ENCODE peak calls at places on chromosome 4, in eight cellular contexts. One of them, this sample, is unnamed.

GRCh38 chr4:41550308-41550707 is 12.4 kb downstream of the LIMCH1 start:
- DNase-seq in stomach: no peak
- DNase-seq in uterus: no peak
- DNase-seq in Peyer's patch: no peak
- DNase-seq in right lobe of liver: no peak
- DNase-seq in A549: no peak
- DNase-seq in body of pancreas: no peak
- DNase-seq in heart left ventricle: no peak
- DNase-seq in this sample: no peak

GRCh38 chr4:182113774-182114173 is 129.4 kb upstream of the TENM3 start:
- DNase-seq in right lobe of liver: no peak
- DNase-seq in uterus: no peak
- DNase-seq in heart left ventricle: no peak
- DNase-seq in stomach: no peak
- DNase-seq in Peyer's patch: no peak
- DNase-seq in A549: no peak
- DNase-seq in body of pancreas: no peak
- DNase-seq in this sample: no peak

GRCh38 chr4:38344929-38345328 is 319.1 kb upstream of the KLF3 start:
- DNase-seq in heart left ventricle: no peak
- DNase-seq in A549: no peak
- DNase-seq in body of pancreas: no peak
- DNase-seq in right lobe of liver: no peak
- DNase-seq in uterus: no peak
- DNase-seq in Peyer's patch: no peak
- DNase-seq in stomach: no peak
- DNase-seq in this sample: no peak

GRCh38 chr4:110049951-110050925 is 137.6 kb downstream of the EGF start:
- DNase-seq in heart left ventricle: no peak
- DNase-seq in A549: peak; percentile 8
- DNase-seq in stomach: peak; percentile 47
- DNase-seq in uterus: peak; percentile 42
- DNase-seq in right lobe of liver: no peak
- DNase-seq in body of pancreas: peak; percentile 61
- DNase-seq in Peyer's patch: peak; percentile 77
- DNase-seq in this sample: no peak

GRCh38 chr4:121192500-121192899 is 28.4 kb upstream of the TNIP3 start:
- DNase-seq in stomach: no peak
- DNase-seq in heart left ventricle: no peak
- DNase-seq in A549: no peak
- DNase-seq in uterus: no peak
- DNase-seq in Peyer's patch: no peak
- DNase-seq in body of pancreas: no peak
- DNase-seq in right lobe of liver: no peak
- DNase-seq in this sample: no peak

GRCh38 chr4:149120331-149121014 is 678.3 kb upstream of the NR3C2 start:
- DNase-seq in uterus: no peak
- DNase-seq in A549: no peak
- DNase-seq in body of pancreas: no peak
- DNase-seq in stomach: no peak
- DNase-seq in heart left ventricle: no peak
- DNase-seq in right lobe of liver: no peak
- DNase-seq in Peyer's patch: no peak
- DNase-seq in this sample: no peak

GRCh38 chr4:155931634-155932033 is 22.0 kb downstream of the CTSO start:
- DNase-seq in heart left ventricle: no peak
- DNase-seq in right lobe of liver: no peak
- DNase-seq in uterus: no peak
- DNase-seq in stomach: no peak
- DNase-seq in Peyer's patch: no peak
- DNase-seq in A549: no peak
- DNase-seq in body of pancreas: no peak
- DNase-seq in this sample: no peak

GRCh38 chr4:139735381-139736256 is 70.0 kb downstream of the MGST2 start:
- DNase-seq in body of pancreas: peak; percentile 11
- DNase-seq in uterus: peak; percentile 44
- DNase-seq in right lobe of liver: peak; percentile 66
- DNase-seq in heart left ventricle: peak; percentile 45
- DNase-seq in stomach: no peak
- DNase-seq in Peyer's patch: no peak
- DNase-seq in A549: no peak
- DNase-seq in this sample: no peak

GRCh38 chr4:52783069-52783468 is 31.8 kb upstream of the ERVMER34-1 start:
- DNase-seq in heart left ventricle: no peak
- DNase-seq in Peyer's patch: no peak
- DNase-seq in uterus: no peak
- DNase-seq in body of pancreas: no peak
- DNase-seq in stomach: no peak
- DNase-seq in right lobe of liver: no peak
- DNase-seq in A549: no peak
- DNase-seq in this sample: no peak

GRCh38 chr4:1974836-1975235 is 33.9 kb downstream of the NELFA start:
- DNase-seq in uterus: no peak
- DNase-seq in Peyer's patch: no peak
- DNase-seq in right lobe of liver: peak; percentile 28
- DNase-seq in body of pancreas: no peak
- DNase-seq in A549: no peak
- DNase-seq in heart left ventricle: no peak
- DNase-seq in stomach: peak; percentile 17
- DNase-seq in this sample: no peak

GRCh38 chr4:77022581-77023133 is 53.1 kb downstream of the CCNI start:
- DNase-seq in stomach: no peak
- DNase-seq in body of pancreas: no peak
- DNase-seq in heart left ventricle: no peak
- DNase-seq in A549: no peak
- DNase-seq in uterus: no peak
- DNase-seq in right lobe of liver: no peak
- DNase-seq in Peyer's patch: no peak
- DNase-seq in this sample: no peak

GRCh38 chr4:40630335-40631021 is 814 bp upstream of the RBM47 start:
- DNase-seq in Peyer's patch: peak; percentile 72
- DNase-seq in A549: peak; percentile 28
- DNase-seq in body of pancreas: peak; percentile 91
- DNase-seq in heart left ventricle: peak; percentile 34
- DNase-seq in stomach: peak; percentile 87
- DNase-seq in uterus: peak; percentile 16
- DNase-seq in right lobe of liver: peak; percentile 87
- DNase-seq in this sample: no peak

GRCh38 chr4:8707045-8707781 is 114.6 kb downstream of the CPZ start:
- DNase-seq in heart left ventricle: no peak
- DNase-seq in uterus: no peak
- DNase-seq in body of pancreas: no peak
- DNase-seq in stomach: no peak
- DNase-seq in Peyer's patch: peak; percentile 26
- DNase-seq in A549: no peak
- DNase-seq in right lobe of liver: no peak
- DNase-seq in this sample: no peak

DNA sequence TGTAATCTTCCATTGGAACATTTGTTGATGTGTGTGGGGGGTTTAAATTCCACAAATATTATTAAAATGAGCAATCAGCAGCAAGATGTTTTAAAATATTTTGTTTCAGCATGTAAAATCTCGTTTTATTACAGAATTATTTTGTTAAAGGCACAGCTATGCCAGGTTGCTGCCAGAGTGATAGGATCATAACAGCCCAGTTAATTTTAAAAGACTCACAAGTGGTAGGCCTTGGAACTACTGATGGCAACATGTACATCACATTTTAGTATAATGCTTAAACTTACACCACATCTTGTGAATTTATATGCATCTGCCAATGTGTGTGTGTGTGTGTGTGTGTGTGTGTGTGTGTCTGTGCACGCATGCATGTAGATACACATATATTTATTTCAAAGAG is 97.8 kb upstream of the SPRY1 start:
- DNase-seq in stomach: no peak
- DNase-seq in Peyer's patch: no peak
- DNase-seq in uterus: no peak
- DNase-seq in heart left ventricle: no peak
- DNase-seq in body of pancreas: no peak
- DNase-seq in right lobe of liver: no peak
- DNase-seq in A549: no peak
- DNase-seq in this sample: no peak
- H3K27ac ChIP-seq in stomach: peak overlapping the region; percentile 4
- H3K27ac ChIP-seq in Peyer's patch: no peak overlapping the region
- H3K27ac ChIP-seq in uterus: no peak overlapping the region
- H3K27ac ChIP-seq in heart left ventricle: no peak overlapping the region
- H3K27ac ChIP-seq in body of pancreas: no peak overlapping the region
- H3K27ac ChIP-seq in right lobe of liver: no peak overlapping the region
- H3K27ac ChIP-seq in A549: no peak overlapping the region
- H3K27ac ChIP-seq in this sample: no peak overlapping the region

GRCh38 chr4:185017964-185018772 is at the start of gene HELT:
- DNase-seq in Peyer's patch: no peak
- DNase-seq in A549: no peak
- DNase-seq in stomach: no peak
- DNase-seq in right lobe of liver: no peak
- DNase-seq in body of pancreas: no peak
- DNase-seq in heart left ventricle: no peak
- DNase-seq in uterus: no peak
- DNase-seq in this sample: no peak
- TF ChIP-seq POLR2A in Peyer's patch: no peak
- TF ChIP-seq POLR2A in A549: no peak
- TF ChIP-seq POLR2A in stomach: no peak
- TF ChIP-seq POLR2A in right lobe of liver: no peak
- TF ChIP-seq POLR2A in body of pancreas: no peak
- TF ChIP-seq POLR2A in heart left ventricle: no peak
- TF ChIP-seq POLR2A in uterus: no peak
- TF ChIP-seq POLR2A in this sample: no peak

GRCh38 chr4:6957994-6958393 is 48.4 kb downstream of the TBC1D14 start:
- DNase-seq in body of pancreas: no peak
- DNase-seq in right lobe of liver: no peak
- DNase-seq in Peyer's patch: peak; percentile 43
- DNase-seq in stomach: no peak
- DNase-seq in uterus: no peak
- DNase-seq in heart left ventricle: no peak
- DNase-seq in A549: no peak
- DNase-seq in this sample: no peak

GRCh38 chr4:6956434-6957147 is 47.0 kb downstream of the TBC1D14 start:
- DNase-seq in A549: no peak
- DNase-seq in body of pancreas: peak; percentile 32
- DNase-seq in Peyer's patch: peak; percentile 42
- DNase-seq in right lobe of liver: no peak
- DNase-seq in heart left ventricle: peak; percentile 15
- DNase-seq in uterus: no peak
- DNase-seq in stomach: peak; percentile 29
- DNase-seq in this sample: no peak

GRCh38 chr4:6957148-6957520 is 47.5 kb downstream of the TBC1D14 start:
- DNase-seq in Peyer's patch: peak; percentile 21
- DNase-seq in stomach: peak; percentile 86
- DNase-seq in right lobe of liver: no peak
- DNase-seq in body of pancreas: peak; percentile 60
- DNase-seq in uterus: no peak
- DNase-seq in heart left ventricle: no peak
- DNase-seq in A549: no peak
- DNase-seq in this sample: no peak

GRCh38 chr4:6955261-6955911 is 45.8 kb downstream of the TBC1D14 start:
- DNase-seq in stomach: peak; percentile 61
- DNase-seq in Peyer's patch: peak; percentile 41
- DNase-seq in A549: no peak
- DNase-seq in body of pancreas: peak; percentile 55
- DNase-seq in heart left ventricle: no peak
- DNase-seq in uterus: no peak
- DNase-seq in right lobe of liver: no peak
- DNase-seq in this sample: no peak

DNA sequence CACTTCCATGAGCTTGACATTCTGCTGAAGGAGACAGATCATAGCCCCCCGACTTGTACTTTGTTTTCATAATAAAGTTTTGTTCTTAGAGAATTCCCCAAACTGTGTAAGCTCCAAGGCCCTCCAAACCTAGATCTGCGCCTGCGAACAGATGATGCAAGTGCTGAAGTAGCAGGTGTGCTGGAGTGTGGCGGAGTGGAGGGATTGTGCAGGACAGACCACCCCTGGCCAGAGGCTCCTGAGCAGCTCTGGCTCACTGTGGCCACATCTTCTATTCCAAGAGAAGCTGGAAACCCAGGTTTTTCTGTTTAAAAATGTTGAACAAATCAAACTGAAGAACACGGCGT is 46.4 kb downstream of the TBC1D14 start:
- DNase-seq in heart left ventricle: no peak
- DNase-seq in right lobe of liver: no peak
- DNase-seq in stomach: peak; percentile 25
- DNase-seq in Peyer's patch: no peak
- DNase-seq in A549: no peak
- DNase-seq in uterus: no peak
- DNase-seq in body of pancreas: no peak
- DNase-seq in this sample: no peak
- H3K27ac ChIP-seq in heart left ventricle: no peak overlapping the region
- H3K27ac ChIP-seq in right lobe of liver: no peak overlapping the region
- H3K27ac ChIP-seq in stomach: peak overlapping the region; percentile 86
- H3K27ac ChIP-seq in Peyer's patch: no peak overlapping the region
- H3K27ac ChIP-seq in A549: no peak overlapping the region
- H3K27ac ChIP-seq in uterus: no peak overlapping the region
- H3K27ac ChIP-seq in body of pancreas: no peak overlapping the region
- H3K27ac ChIP-seq in this sample: no peak overlapping the region

GRCh38 chr4:945274-946102 is 13.2 kb downstream of the TMEM175 start:
- DNase-seq in Peyer's patch: no peak
- DNase-seq in body of pancreas: no peak
- DNase-seq in A549: no peak
- DNase-seq in right lobe of liver: no peak
- DNase-seq in uterus: no peak
- DNase-seq in stomach: no peak
- DNase-seq in heart left ventricle: no peak
- DNase-seq in this sample: no peak
- TF ChIP-seq POLR2A in Peyer's patch: no peak
- TF ChIP-seq POLR2A in body of pancreas: no peak
- TF ChIP-seq POLR2A in A549: no peak
- TF ChIP-seq POLR2A in right lobe of liver: no peak
- TF ChIP-seq POLR2A in uterus: no peak
- TF ChIP-seq POLR2A in stomach: no peak
- TF ChIP-seq POLR2A in heart left ventricle: no peak
- TF ChIP-seq POLR2A in this sample: no peak

DNA sequence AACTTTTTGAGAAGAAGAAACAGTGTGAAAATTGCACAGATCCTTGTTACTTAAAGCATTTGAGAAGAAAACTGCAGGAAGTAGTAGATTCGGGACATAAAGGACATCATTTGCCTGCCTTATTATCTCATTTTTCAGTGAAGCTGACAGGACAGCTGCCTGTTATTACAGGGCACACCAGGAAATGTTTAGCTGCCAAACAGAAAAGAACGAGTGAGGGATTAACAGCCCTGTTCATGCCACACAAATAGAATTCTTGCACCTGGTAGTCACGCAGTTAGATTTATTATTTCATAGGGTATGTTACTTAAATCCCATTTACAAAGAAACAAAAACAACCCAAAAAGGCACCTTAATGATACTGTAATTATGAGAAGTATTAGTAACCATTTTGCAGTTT is 100.6 kb downstream of the CHIC2 start:
- DNase-seq in stomach: no peak
- DNase-seq in A549: no peak
- DNase-seq in right lobe of liver: no peak
- DNase-seq in heart left ventricle: no peak
- DNase-seq in uterus: no peak
- DNase-seq in Peyer's patch: no peak
- DNase-seq in body of pancreas: no peak
- DNase-seq in this sample: no peak
- H3K27ac ChIP-seq in stomach: no peak overlapping the region
- H3K27ac ChIP-seq in A549: no peak overlapping the region
- H3K27ac ChIP-seq in right lobe of liver: no peak overlapping the region
- H3K27ac ChIP-seq in heart left ventricle: no peak overlapping the region
- H3K27ac ChIP-seq in uterus: no peak overlapping the region
- H3K27ac ChIP-seq in Peyer's patch: no peak overlapping the region
- H3K27ac ChIP-seq in body of pancreas: no peak overlapping the region
- H3K27ac ChIP-seq in this sample: no peak overlapping the region